ENCODE peak calls at places on chromosomes 3 and 15, in seven cellular contexts. L is sigmoid colon, U is neural progenitor cell, N is A673, E is mammary epithelial cell, I is heart left ventricle, V is heart right ventricle. O is an unnamed sample.

GRCh38 chr15:64928626-64929220 is 17.0 kb downstream of the ANKDD1A start:
- DNase-seq in L (no peak), U (no peak), N (no peak), I (no peak), E (no peak), V (no peak), O (no peak)

GRCh38 chr15:74322558-74323180 is 44.8 kb downstream of the CYP11A1 start:
- DNase-seq in E (peak), N (peak), V (peak), U (peak), L (peak), I (peak), O (no peak)

GRCh38 chr3:8723612-8724011 is 10.0 kb upstream of the CAV3 start:
- DNase-seq in I (no peak), E (no peak), V (no peak), L (no peak), N (no peak), U (no peak), O (no peak)

GRCh38 chr15:80850941-80851451 is 71.8 kb downstream of the CEMIP start:
- DNase-seq in L (no peak), V (no peak), I (no peak), N (no peak), E (peak), U (no peak), O (no peak)

GRCh38 chr15:69232144-69232543 is 66.6 kb upstream of the PAQR5 start:
- DNase-seq in L (no peak), E (peak), V (no peak), N (peak), U (no peak), I (no peak), O (no peak)

GRCh38 chr15:66138096-66138783 is 115.3 kb downstream of the MEGF11 start:
- DNase-seq in I (no peak), N (no peak), L (no peak), V (peak), U (no peak), E (no peak), O (no peak)

GRCh38 chr3:126750760-126751129 is 46.7 kb downstream of the CHCHD6 start:
- DNase-seq in L (no peak), N (no peak), U (no peak), V (no peak), E (no peak), I (no peak), O (no peak)

GRCh38 chr15:48472756-48473155 is 141.5 kb downstream of the DUT start:
- DNase-seq in V (no peak), E (peak), I (no peak), U (no peak), N (peak), L (no peak), O (no peak)

GRCh38 chr15:59384507-59384906 is 11.8 kb upstream of the MYO1E start:
- DNase-seq in L (no peak), N (no peak), I (no peak), V (no peak), U (no peak), E (no peak), O (no peak)

GRCh38 chr3:194322701-194323174 is 28.4 kb downstream of the CPN2 start:
- DNase-seq in U (no peak), E (peak), I (no peak), V (no peak), L (no peak), N (no peak), O (no peak)

GRCh38 chr3:195102609-195103467 is 168.1 kb downstream of the XXYLT1 start:
- DNase-seq in L (peak), U (no peak), E (peak), I (no peak), N (peak), V (no peak), O (no peak)

GRCh38 chr3:71251156-71251775 is 332.3 kb downstream of the FOXP1 start:
- DNase-seq in E (no peak), L (no peak), I (no peak), U (no peak), V (no peak), N (no peak), O (no peak)

GRCh38 chr15:29736745-29737023 is 85.6 kb downstream of the TJP1 start:
- DNase-seq in I (no peak), N (no peak), V (no peak), L (no peak), U (no peak), E (peak), O (no peak)

GRCh38 chr3:138915503-138916498 is 31.1 kb downstream of the FOXL2 start:
- DNase-seq in E (peak), U (peak), N (peak), V (peak), L (peak), I (peak), O (peak)

GRCh38 chr3:37905987-37906674 is 44.5 kb downstream of the CTDSPL start:
- DNase-seq in E (no peak), I (no peak), N (peak), U (no peak), L (no peak), V (no peak), O (no peak)

GRCh38 chr15:56996093-56996492 is 77.6 kb downstream of the TCF12 start:
- DNase-seq in V (no peak), E (no peak), I (no peak), U (no peak), N (no peak), L (no peak), O (no peak)

GRCh38 chr3:134640872-134641470 is 9.9 kb downstream of the KY start:
- DNase-seq in I (no peak), N (peak), L (no peak), U (peak), V (no peak), E (no peak), O (no peak)

GRCh38 chr3:125150525-125151436 is 61.8 kb downstream of the SLC12A8 start:
- DNase-seq in N (peak), E (no peak), U (peak), V (no peak), I (no peak), L (no peak), O (no peak)

GRCh38 chr3:53740946-53741345 is 105.3 kb downstream of the CHDH start:
- DNase-seq in N (no peak), V (no peak), I (no peak), U (no peak), E (no peak), L (no peak), O (no peak)

GRCh38 chr3:34703058-34703457 is 904.6 kb downstream of the PDCD6IP start:
- DNase-seq in U (no peak), N (no peak), V (no peak), L (no peak), E (no peak), I (no peak), O (no peak)

GRCh38 chr3:156604642-156605144 is 49.8 kb upstream of the SSR3 start:
- DNase-seq in L (no peak), E (no peak), I (no peak), N (peak), V (no peak), U (no peak), O (no peak)

GRCh38 chr3:118932822-118933558 is 101.7 kb downstream of the IGSF11 start:
- DNase-seq in U (no peak), I (no peak), E (no peak), L (peak), N (no peak), V (peak), O (no peak)

GRCh38 chr3:55826731-55827496 is 339.8 kb upstream of the WNT5A start:
- DNase-seq in V (no peak), I (no peak), L (no peak), E (peak), N (no peak), U (no peak), O (no peak)

GRCh38 chr3:104887619-104888018 is 479.1 kb upstream of the ALCAM start:
- DNase-seq in N (no peak), I (no peak), V (no peak), E (no peak), U (no peak), L (no peak), O (no peak)

GRCh38 chr3:129023909-129024308 is 22.8 kb downstream of the EFCC1 start:
- DNase-seq in E (no peak), L (no peak), I (no peak), V (no peak), U (no peak), N (peak), O (no peak)

GRCh38 chr15:57158589-57158988 is 217.7 kb upstream of the CGNL1 start:
- DNase-seq in E (peak), L (no peak), V (no peak), U (no peak), I (no peak), N (peak), O (peak)

GRCh38 chr3:185976977-185977678 is 39.3 kb upstream of the TRA2B start:
- DNase-seq in I (peak), V (peak), U (peak), N (peak), L (peak), E (peak), O (peak)

GRCh38 chr15:48315041-48315440 is 16.2 kb upstream of the DUT start:
- DNase-seq in U (no peak), I (no peak), N (no peak), L (no peak), V (no peak), E (no peak), O (no peak)

GRCh38 chr3:160115387-160115786 is 109.8 kb upstream of the C3orf80 start:
- DNase-seq in V (no peak), U (no peak), N (no peak), L (no peak), E (no peak), I (no peak), O (no peak)

GRCh38 chr15:92435145-92435544 is 41.5 kb downstream of the ST8SIA2 start:
- DNase-seq in I (no peak), U (no peak), E (no peak), N (no peak), L (no peak), V (no peak), O (no peak)

GRCh38 chr3:39192490-39193092 is at the start of gene XIRP1:
- DNase-seq in I (peak), V (peak), U (no peak), N (no peak), E (no peak), L (no peak), O (no peak)

GRCh38 chr3:156226676-156227420 is 106.5 kb downstream of the KCNAB1 start:
- DNase-seq in I (no peak), L (no peak), N (no peak), E (no peak), U (no peak), V (no peak), O (no peak)

GRCh38 chr3:15476378-15476777 is 45.1 kb downstream of the COLQ start:
- DNase-seq in L (no peak), I (no peak), N (no peak), E (no peak), U (no peak), V (no peak), O (no peak)

GRCh38 chr15:84940399-84940798 is 41.3 kb upstream of the PDE8A start:
- DNase-seq in N (no peak), I (no peak), L (no peak), E (no peak), V (no peak), U (no peak), O (no peak)

GRCh38 chr3:64225695-64226499 is 631 bp upstream of the PRICKLE2 start:
- DNase-seq in I (no peak), N (no peak), L (no peak), V (no peak), E (peak), U (no peak), O (no peak)

GRCh38 chr3:94292151-94292550 is 229.3 kb downstream of the NSUN3 start:
- DNase-seq in I (no peak), V (no peak), L (no peak), E (no peak), N (no peak), U (no peak), O (no peak)

GRCh38 chr15:65077981-65078352 is 1.4 kb downstream of the KBTBD13 start:
- DNase-seq in N (peak), V (peak), E (no peak), U (peak), I (peak), L (peak), O (no peak)

GRCh38 chr3:14812196-14812785 is 6.5 kb upstream of the FGD5 start:
- DNase-seq in V (no peak), E (no peak), N (no peak), U (no peak), L (no peak), I (no peak), O (no peak)

GRCh38 chr3:97131476-97131875 is 317.1 kb downstream of the EPHA6 start:
- DNase-seq in L (no peak), E (no peak), N (no peak), U (no peak), V (no peak), I (no peak), O (no peak)

GRCh38 chr15:88905576-88905975 is 7.6 kb downstream of the MFGE8 start:
- DNase-seq in U (no peak), L (peak), N (no peak), V (no peak), E (no peak), I (no peak), O (no peak)

GRCh38 chr15:88906130-88906529 is 7.0 kb downstream of the MFGE8 start:
- DNase-seq in E (no peak), I (no peak), V (no peak), L (no peak), U (no peak), N (no peak), O (no peak)

GRCh38 chr15:88904257-88904807 is 8.8 kb downstream of the MFGE8 start:
- DNase-seq in L (peak), I (no peak), N (no peak), U (no peak), E (no peak), V (no peak), O (no peak)

GRCh38 chr15:88906551-88906950 is 6.6 kb downstream of the MFGE8 start:
- DNase-seq in E (no peak), V (no peak), I (no peak), U (no peak), L (peak), N (no peak), O (no peak)

DNA sequence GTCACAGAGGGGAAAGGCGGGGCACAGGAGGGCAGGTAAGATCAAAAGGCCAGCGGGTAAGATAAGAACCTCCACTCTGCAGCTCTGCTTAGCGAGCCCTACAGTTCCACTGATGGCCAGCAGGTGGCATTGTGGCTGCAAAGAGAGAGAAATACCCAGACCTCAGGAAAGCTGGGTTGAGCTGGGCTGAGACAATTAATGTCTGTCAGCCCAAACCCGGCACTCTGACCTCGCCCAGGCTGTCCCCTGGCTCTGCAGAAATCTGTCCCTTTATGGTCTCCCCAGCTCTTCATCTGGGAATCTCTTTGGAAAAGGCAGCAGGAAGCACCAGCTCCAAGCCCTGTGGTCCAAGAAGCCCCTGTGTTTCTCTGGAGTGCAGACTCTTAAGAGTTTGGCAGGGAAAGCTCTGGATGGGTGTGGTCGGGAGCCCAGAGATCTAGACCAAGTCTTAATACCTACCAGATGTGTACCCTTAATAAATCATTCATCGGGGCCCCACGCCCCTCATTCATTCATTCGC is 8.3 kb downstream of the MFGE8 start:
- DNase-seq in U (peak), E (peak), N (peak), V (peak), L (peak), I (peak), O (peak)
- H3K27ac ChIP-seq in U (no peak), E (no peak), N (no peak), V (peak), L (no peak), I (peak), O (no peak)

GRCh38 chr3:155014953-155015352 is 65.2 kb upstream of the MME start:
- DNase-seq in E (no peak), U (peak), I (no peak), L (no peak), V (no peak), N (no peak), O (no peak)
- H3K27ac ChIP-seq in E (no peak), U (no peak), I (no peak), L (no peak), V (no peak), N (no peak), O (no peak)

DNA sequence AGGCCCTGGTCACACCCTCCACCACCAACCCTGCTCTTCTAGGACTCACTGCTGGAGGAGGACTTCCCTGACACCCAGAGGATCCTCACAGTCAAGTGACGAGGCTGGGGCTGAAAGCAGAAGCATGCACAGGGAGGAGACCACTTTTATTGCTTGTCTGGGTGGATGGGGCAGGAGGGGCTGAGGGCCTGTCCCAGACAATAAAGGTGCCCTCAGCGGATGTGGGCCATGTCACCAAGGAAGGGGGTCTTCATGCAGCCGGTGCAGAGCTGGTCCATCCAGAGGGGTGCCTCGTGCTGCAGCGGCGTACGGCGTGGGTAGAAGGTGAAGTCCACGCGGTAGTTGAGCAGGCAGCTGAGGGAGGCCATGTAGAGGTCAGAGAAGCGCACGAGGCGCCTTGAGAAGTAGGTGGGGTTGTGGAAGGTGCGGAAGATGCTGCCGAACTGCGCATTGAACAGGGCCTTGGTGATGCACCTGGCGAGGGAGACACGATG is 9.4 kb downstream of the NT5DC2 start:
- DNase-seq in E (no peak), V (no peak), L (peak), U (no peak), N (no peak), I (no peak), O (no peak)
- H3K27ac ChIP-seq in E (no peak), V (peak), L (peak), U (no peak), N (no peak), I (peak), O (no peak)

GRCh38 chr15:90300988-90301715 is 35.7 kb downstream of the NGRN start:
- DNase-seq in L (peak), I (peak), V (peak), N (peak), U (peak), E (peak), O (peak)
- H3K27ac ChIP-seq in L (no peak), I (no peak), V (no peak), N (no peak), U (no peak), E (no peak), O (no peak)

GRCh38 chr3:58079773-58080172 is 71.6 kb downstream of the FLNB start:
- DNase-seq in L (no peak), V (no peak), E (no peak), I (no peak), N (no peak), U (no peak), O (no peak)
- H3K27ac ChIP-seq in L (no peak), V (no peak), E (no peak), I (no peak), N (no peak), U (no peak), O (no peak)

DNA sequence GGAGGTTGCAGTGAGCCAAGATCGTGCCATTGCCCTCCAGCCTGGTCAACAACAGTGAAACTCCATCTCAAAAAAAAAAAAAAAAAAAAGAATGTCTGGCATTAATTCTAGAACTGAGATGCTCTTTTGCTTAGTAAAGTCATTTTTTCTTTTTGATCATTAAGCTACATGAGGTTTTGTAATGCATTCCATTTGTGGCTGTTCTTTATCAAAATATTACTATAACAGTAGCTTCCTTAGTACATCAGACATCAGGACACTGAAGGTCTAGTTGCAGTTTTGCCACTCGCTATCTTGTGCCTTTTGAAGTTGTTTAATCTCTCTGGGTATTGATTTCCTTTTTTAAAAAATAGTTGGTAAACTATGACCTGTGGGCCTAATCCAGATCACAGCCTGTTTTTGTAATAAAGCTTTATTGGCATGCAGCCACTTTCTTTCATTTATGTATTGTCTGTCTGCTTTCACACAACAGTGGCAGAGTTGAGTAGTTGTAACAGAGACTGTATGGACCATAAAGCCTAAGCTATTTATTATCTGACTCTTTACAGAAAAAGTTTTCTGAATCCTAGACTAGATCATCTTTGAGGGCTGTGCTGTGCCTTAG is 76.6 kb downstream of the SLC25A26 start:
- DNase-seq in L (no peak), V (no peak), E (no peak), I (no peak), N (no peak), U (no peak), O (no peak)
- H3K27ac ChIP-seq in L (peak), V (no peak), E (no peak), I (no peak), N (no peak), U (no peak), O (no peak)

O was measured in substantia nigra.